ENCODE peak calls at places on chromosomes 5 and 9, in six cellular contexts. Z is activated CD4-positive, CD25-positive, alpha-beta regulatory T cell treated with anti-CD3 and anti-CD28 coated beads, Interleukin-2, amount 50 U/mL, for 16 hours; F is nucleus accumbens; S is heart left ventricle; J is AG20443; O is WTC11. V is an unnamed sample.

GRCh38 chr5:98402130-98402529 is 371.3 kb upstream of the RGMB start:
- DNase-seq in Z (no peak), S (no peak), F (no peak), J (no peak), O (no peak), V (no peak)

GRCh38 chr5:16304846-16305245 is 125.3 kb upstream of the MARCHF11 start:
- DNase-seq in F (no peak), S (no peak), J (peak; percentile 56), Z (no peak), O (no peak), V (peak; percentile 26)

GRCh38 chr5:137627293-137627692 is 108.6 kb downstream of the KLHL3 start:
- DNase-seq in F (no peak), S (no peak), J (no peak), Z (no peak), O (no peak), V (no peak)

GRCh38 chr5:33023649-33024048 is 312.5 kb downstream of the NPR3 start:
- DNase-seq in O (no peak), Z (no peak), J (no peak), S (no peak), F (no peak), V (no peak)

GRCh38 chr5:60248900-60249299 is 355.4 kb upstream of the PDE4D start:
- DNase-seq in S (peak; percentile 29), Z (no peak), O (no peak), J (no peak), F (no peak), V (peak; percentile 4)

GRCh38 chr5:83124593-83124992 is 47.2 kb downstream of the XRCC4 start:
- DNase-seq in S (no peak), Z (no peak), J (no peak), F (no peak), O (no peak), V (no peak)

GRCh38 chr5:39755986-39756385 is 331.2 kb upstream of the DAB2 start:
- DNase-seq in F (peak; percentile 7), S (no peak), O (no peak), Z (no peak), J (peak; percentile 64), V (peak; percentile 89)

GRCh38 chr5:318341-318897 is 3.1 kb upstream of the AHRR start:
- DNase-seq in J (peak; percentile 60), F (no peak), Z (no peak), S (no peak), O (no peak), V (peak; percentile 55)

GRCh38 chr9:113599647-113600476 is 136.3 kb downstream of the RGS3 start:
- DNase-seq in Z (no peak), O (no peak), J (peak; percentile 87), S (peak; percentile 70), F (no peak), V (no peak)

GRCh38 chr5:172622091-172623046 is 18.7 kb upstream of the NEURL1B start:
- DNase-seq in J (no peak), F (no peak), O (peak; percentile 40), Z (no peak), S (no peak), V (no peak)

GRCh38 chr5:14440598-14441401 is 140.8 kb upstream of the OTULINL start:
- DNase-seq in O (no peak), J (peak; percentile 87), Z (no peak), F (peak; percentile 44), S (peak; percentile 66), V (no peak)

GRCh38 chr9:112234779-112235178 is 59.7 kb upstream of the SUSD1 start:
- DNase-seq in O (no peak), Z (no peak), S (no peak), J (no peak), F (no peak), V (no peak)

GRCh38 chr9:16721972-16722371 is 148.5 kb downstream of the BNC2 start:
- DNase-seq in J (peak; percentile 36), Z (no peak), O (no peak), S (no peak), F (no peak), V (no peak)

GRCh38 chr5:141843156-141843927 is 34.9 kb downstream of the PCDH1 start:
- DNase-seq in F (no peak), Z (no peak), O (no peak), S (no peak), J (no peak), V (peak; percentile 56)

GRCh38 chr5:65326912-65327311 is 154.8 kb downstream of the ADAMTS6 start:
- DNase-seq in J (peak; percentile 9), Z (no peak), F (no peak), S (no peak), O (no peak), V (peak; percentile 3)

GRCh38 chr5:98839469-98840383 is 66.3 kb downstream of the RGMB start:
- DNase-seq in O (peak; percentile 23), J (peak; percentile 14), S (peak; percentile 22), F (no peak), Z (no peak), V (peak; percentile 8)

GRCh38 chr5:29077451-29077850 is 2039.1 kb upstream of the CDH9 start:
- DNase-seq in S (no peak), Z (no peak), J (no peak), F (no peak), O (no peak), V (no peak)

GRCh38 chr5:145246961-145247744 is 588.0 kb downstream of the PRELID2 start:
- DNase-seq in O (no peak), J (peak; percentile 29), F (no peak), S (no peak), Z (no peak), V (no peak)

GRCh38 chr5:137808503-137809135 is 54.5 kb upstream of the HNRNPA0 start:
- DNase-seq in S (peak; percentile 64), J (no peak), O (no peak), Z (no peak), F (no peak), V (no peak)

GRCh38 chr5:136710834-136711233 is 345.5 kb upstream of the TRPC7 start:
- DNase-seq in F (no peak), O (no peak), J (no peak), S (no peak), Z (no peak), V (no peak)

GRCh38 chr5:114949001-114949400 is 220.7 kb downstream of the TRIM36 start:
- DNase-seq in F (no peak), J (no peak), S (no peak), Z (no peak), O (no peak), V (no peak)

GRCh38 chr9:91419222-91420191 is 4.1 kb downstream of the NFIL3 start:
- DNase-seq in O (no peak), S (peak; percentile 80), F (no peak), J (peak; percentile 74), Z (no peak), V (peak; percentile 87)

GRCh38 chr9:16417101-16417500 is 453.4 kb downstream of the BNC2 start:
- DNase-seq in J (peak; percentile 71), F (no peak), Z (no peak), S (no peak), O (no peak), V (peak; percentile 75)

GRCh38 chr9:131116281-131117101 is 8.9 kb upstream of the NUP214 start:
- DNase-seq in O (no peak), J (no peak), S (peak; percentile 70), F (no peak), Z (no peak), V (no peak)

GRCh38 chr5:151040211-151040747 is 19.9 kb downstream of the GPX3 start:
- DNase-seq in J (peak; percentile 43), O (no peak), Z (no peak), F (no peak), S (no peak), V (no peak)

GRCh38 chr9:69027355-69028097 is 8.0 kb upstream of the FXN start:
- DNase-seq in F (no peak), Z (peak; percentile 24), O (peak; percentile 31), J (peak; percentile 58), S (no peak), V (peak; percentile 62)

GRCh38 chr5:35773936-35774335 is 82.8 kb upstream of the IL7R start:
- DNase-seq in O (no peak), S (no peak), Z (no peak), F (no peak), J (peak; percentile 14), V (no peak)

GRCh38 chr5:109836280-109836679 is 146.6 kb downstream of the MAN2A1 start:
- DNase-seq in J (no peak), S (no peak), O (no peak), F (no peak), Z (no peak), V (no peak)

GRCh38 chr9:106127771-106128170 is 433.4 kb downstream of the TMEM38B start:
- DNase-seq in O (no peak), Z (no peak), F (no peak), J (no peak), S (no peak), V (no peak)

V was measured in H4.